ENCODE peak calls at places on chromosome 6, in six cellular contexts. T is GM23248; Q is NCI-H1417 treated with DMSO at 0.1 percent for 48 hours; P is hepatocyte; U is activated CD4-positive, alpha-beta memory T cell treated with anti-CD3 and anti-CD28 coated beads, Interleukin-2, amount 10 ng/mL, durations not matched to agents 7 days and 5 days; R is adrenal gland. C is an unnamed sample.

GRCh38 chr6:122620902-122621301 is 10.7 kb downstream of the PKIB start:
- DNase-seq in R (no peak), T (peak), P (no peak), U (no peak), Q (no peak), C (no peak)

GRCh38 chr6:54910326-54910952 is 63.9 kb downstream of the FAM83B start:
- DNase-seq in R (no peak), Q (no peak), T (peak), P (peak), U (no peak), C (no peak)

GRCh38 chr6:4808396-4808795 is 32.2 kb downstream of the CDYL start:
- DNase-seq in Q (no peak), U (no peak), P (no peak), T (no peak), R (no peak), C (no peak)

GRCh38 chr6:36595168-36595818 is 1.1 kb downstream of the SRSF3 start:
- DNase-seq in P (no peak), T (peak), Q (peak), R (no peak), U (peak), C (no peak)

GRCh38 chr6:158622545-158623190 is 21.9 kb downstream of the DYNLT1 start:
- DNase-seq in U (peak), P (no peak), Q (no peak), T (no peak), R (no peak), C (no peak)

GRCh38 chr6:56370591-56371198 is 123.3 kb upstream of the COL21A1 start:
- DNase-seq in U (no peak), T (peak), Q (peak), P (peak), R (peak), C (no peak)

GRCh38 chr6:118743744-118744143 is 92.4 kb upstream of the CEP85L start:
- DNase-seq in U (no peak), Q (no peak), T (peak), P (no peak), R (no peak), C (no peak)

GRCh38 chr6:41965429-41966213 is 24.0 kb upstream of the CCND3 start:
- DNase-seq in P (no peak), R (no peak), T (no peak), Q (no peak), U (no peak), C (no peak)

GRCh38 chr6:111503660-111504059 is 20.6 kb upstream of the REV3L start:
- DNase-seq in P (no peak), U (no peak), Q (no peak), T (no peak), R (no peak), C (no peak)

GRCh38 chr6:132199343-132199742 is 201.9 kb downstream of the MOXD1 start:
- DNase-seq in T (peak), Q (no peak), U (no peak), R (no peak), P (no peak), C (no peak)

GRCh38 chr6:112245511-112246203 is 8.7 kb downstream of the LAMA4 start:
- DNase-seq in Q (no peak), R (no peak), U (no peak), P (no peak), T (peak), C (no peak)

GRCh38 chr6:105883966-105884365 is 202.2 kb upstream of the PRDM1 start:
- DNase-seq in R (no peak), U (no peak), Q (no peak), P (no peak), T (no peak), C (no peak)

GRCh38 chr6:142417331-142417750 is 115.5 kb downstream of the ADGRG6 start:
- DNase-seq in P (no peak), U (no peak), R (no peak), T (peak), Q (no peak), C (no peak)

GRCh38 chr6:71979911-71980310 is 93.6 kb downstream of the RIMS1 start:
- DNase-seq in U (no peak), R (no peak), Q (no peak), P (no peak), T (peak), C (no peak)

GRCh38 chr6:113744886-113745285 is 112.3 kb upstream of the MARCKS start:
- DNase-seq in T (no peak), R (no peak), U (no peak), Q (no peak), P (no peak), C (no peak)

GRCh38 chr6:143164565-143165105 is 103.9 kb downstream of the AIG1 start:
- DNase-seq in P (no peak), T (no peak), R (no peak), Q (no peak), U (no peak), C (no peak)

GRCh38 chr6:106473807-106474206 is 113.3 kb downstream of the CRYBG1 start:
- DNase-seq in T (peak), U (no peak), R (no peak), Q (no peak), P (no peak), C (no peak)

GRCh38 chr6:3742426-3743344 is 8.8 kb downstream of the PXDC1 start:
- DNase-seq in R (peak), P (peak), U (peak), Q (peak), T (peak), C (peak)